ENCODE peak calls at places on chromosomes 2 and 18, in ten cellular contexts. A is neuronal stem cell, V is COR-L47, Q is lower lobe of right lung, X is globus pallidus, D is B cell, O is GM23248, U is NCI-H1092 treated with DMSO at 0.1 percent for 48 hours, K is anterior cingulate cortex, R is HTR-8/SVneo. N is an unnamed sample.

GRCh38 chr2:169718930-169719504 is 14.6 kb upstream of the KLHL23 start:
- DNase-seq in A (no peak), V (no peak), Q (no peak), X (no peak), D (no peak), O (no peak), U (no peak), K (no peak), R (no peak), N (no peak)

GRCh38 chr2:181459646-181460045 is 2.5 kb downstream of the ITGA4 start:
- DNase-seq in A (no peak), V (no peak), Q (no peak), X (no peak), D (no peak), O (peak; percentile 54), U (no peak), K (no peak), R (no peak), N (no peak)

GRCh38 chr18:57950542-57950941 is 93.5 kb upstream of the NEDD4L start:
- DNase-seq in A (no peak), V (no peak), Q (no peak), X (no peak), D (no peak), O (no peak), U (no peak), K (no peak), R (no peak), N (no peak)

GRCh38 chr2:20074001-20074648 is 22.7 kb upstream of the LAPTM4A start:
- DNase-seq in A (no peak), V (no peak), Q (no peak), X (no peak), D (no peak), O (no peak), U (peak; percentile 80), K (no peak), R (no peak), N (no peak)

GRCh38 chr2:48856657-48857056 is 101.1 kb upstream of the LHCGR start:
- DNase-seq in A (no peak), V (no peak), Q (no peak), X (no peak), D (no peak), O (no peak), U (no peak), K (no peak), R (no peak), N (no peak)

GRCh38 chr18:58310517-58310916 is 266.5 kb downstream of the NEDD4L start:
- DNase-seq in A (no peak), V (no peak), Q (peak; percentile 89), X (no peak), D (no peak), O (no peak), U (no peak), K (no peak), R (no peak), N (peak; percentile 12)

GRCh38 chr2:126889501-126890135 is 9.1 kb upstream of the TEX51 start:
- DNase-seq in A (no peak), V (no peak), Q (no peak), X (no peak), D (no peak), O (no peak), U (no peak), K (no peak), R (no peak), N (no peak)

GRCh38 chr2:42714686-42715085 is 49.2 kb downstream of the OXER1 start:
- DNase-seq in A (no peak), V (no peak), Q (no peak), X (no peak), D (no peak), O (no peak), U (no peak), K (no peak), R (no peak), N (no peak)

GRCh38 chr2:88452151-88452851 is at the start of gene FOXI3:
- DNase-seq in A (peak; percentile 31), V (peak; percentile 33), Q (no peak), X (no peak), D (peak; percentile 56), O (no peak), U (no peak), K (no peak), R (no peak), N (no peak)